ENCODE peak calls at places on chromosomes 1 and 21, in six cellular contexts. M is sigmoid colon, D is stomach, K is prostate gland, N is breast epithelium, Q is suprapubic skin. V is an unnamed sample.

GRCh38 chr21:35239811-35240219 is 190.7 kb upstream of the RUNX1 start:
- DNase-seq in M (no peak), D (no peak), K (no peak), N (no peak), Q (no peak), V (no peak)

GRCh38 chr1:232966663-232967062 is 16.3 kb downstream of the NTPCR start:
- DNase-seq in M (no peak), D (peak), K (no peak), N (no peak), Q (no peak), V (no peak)

GRCh38 chr1:171335964-171336363 is 22.0 kb downstream of the FMO4 start:
- DNase-seq in M (no peak), D (no peak), K (no peak), N (no peak), Q (no peak), V (no peak)

GRCh38 chr1:61742620-61743431 is 546 bp downstream of the PATJ start:
- DNase-seq in M (peak), D (peak), K (peak), N (no peak), Q (peak), V (peak)

GRCh38 chr1:217076902-217077301 is 353.7 kb upstream of the ESRRG start:
- DNase-seq in M (no peak), D (no peak), K (peak), N (no peak), Q (no peak), V (no peak)

GRCh38 chr1:8047686-8048522 is 21.8 kb upstream of the ERRFI1 start:
- DNase-seq in M (peak), D (no peak), K (no peak), N (no peak), Q (no peak), V (no peak)

GRCh38 chr1:116804736-116805135 is 50.5 kb downstream of the CD2 start:
- DNase-seq in M (no peak), D (no peak), K (no peak), N (no peak), Q (no peak), V (no peak)

GRCh38 chr1:44808063-44808937 is at the start of gene BTBD19:
- DNase-seq in M (peak), D (peak), K (no peak), N (peak), Q (peak), V (no peak)

GRCh38 chr1:39413902-39414528 is 77.4 kb upstream of the BMP8A start:
- DNase-seq in M (no peak), D (no peak), K (no peak), N (no peak), Q (no peak), V (no peak)

GRCh38 chr1:182211364-182211763 is 149.9 kb upstream of the ZNF648 start:
- DNase-seq in M (no peak), D (no peak), K (no peak), N (no peak), Q (no peak), V (no peak)

GRCh38 chr1:204102029-204102611 is 29.2 kb downstream of the SOX13 start:
- DNase-seq in M (no peak), D (no peak), K (no peak), N (no peak), Q (no peak), V (no peak)

GRCh38 chr1:45820797-45821196 is 17.4 kb downstream of the MAST2 start:
- DNase-seq in M (no peak), D (no peak), K (no peak), N (no peak), Q (no peak), V (no peak)

GRCh38 chr21:26659181-26659580 is 86.1 kb upstream of the CYYR1 start:
- DNase-seq in M (no peak), D (no peak), K (no peak), N (no peak), Q (no peak), V (no peak)

GRCh38 chr1:232335261-232335660 is 294.7 kb downstream of the SIPA1L2 start:
- DNase-seq in M (no peak), D (no peak), K (no peak), N (no peak), Q (no peak), V (no peak)

GRCh38 chr21:29105218-29105617 is 25.2 kb upstream of the MAP3K7CL start:
- DNase-seq in M (no peak), D (no peak), K (no peak), N (no peak), Q (no peak), V (no peak)

GRCh38 chr1:41102208-41102607 is 80.7 kb upstream of the SLFNL1 start:
- DNase-seq in M (peak), D (peak), K (peak), N (peak), Q (peak), V (no peak)

GRCh38 chr1:160258177-160258798 is 4.1 kb downstream of the DCAF8 start:
- DNase-seq in M (no peak), D (no peak), K (no peak), N (no peak), Q (no peak), V (no peak)

GRCh38 chr1:23931481-23931880 is 18.3 kb upstream of the CNR2 start:
- DNase-seq in M (no peak), D (no peak), K (no peak), N (no peak), Q (no peak), V (no peak)

GRCh38 chr1:17314491-17314971 is 6.5 kb downstream of the PADI4 start:
- DNase-seq in M (peak), D (no peak), K (no peak), N (no peak), Q (no peak), V (no peak)

GRCh38 chr1:91814448-91814847 is 71.5 kb downstream of the TGFBR3 start:
- DNase-seq in M (no peak), D (no peak), K (no peak), N (no peak), Q (no peak), V (no peak)

GRCh38 chr1:43668956-43669355 is 19.0 kb downstream of the KDM4A start:
- DNase-seq in M (no peak), D (no peak), K (no peak), N (no peak), Q (no peak), V (no peak)

GRCh38 chr1:178407662-178408061 is 89.1 kb downstream of the CLEC20A start:
- DNase-seq in M (no peak), D (no peak), K (no peak), N (no peak), Q (no peak), V (no peak)

GRCh38 chr1:7402548-7402850 is 368.6 kb upstream of the VAMP3 start:
- DNase-seq in M (no peak), D (no peak), K (peak), N (no peak), Q (peak), V (no peak)

GRCh38 chr1:21553116-21553926 is 44.1 kb downstream of the ALPL start:
- DNase-seq in M (no peak), D (no peak), K (no peak), N (no peak), Q (no peak), V (no peak)

GRCh38 chr1:81388435-81388834 is 412.3 kb upstream of the ADGRL2 start:
- DNase-seq in M (no peak), D (no peak), K (no peak), N (no peak), Q (no peak), V (no peak)

GRCh38 chr1:61004269-61005003 is 77.9 kb upstream of the NFIA start:
- DNase-seq in M (no peak), D (no peak), K (peak), N (no peak), Q (no peak), V (no peak)

GRCh38 chr1:219113261-219113660 is 60.4 kb upstream of the LYPLAL1 start:
- DNase-seq in M (no peak), D (no peak), K (no peak), N (no peak), Q (no peak), V (no peak)

GRCh38 chr1:169959696-169960095 is 66.0 kb upstream of the SCYL3 start:
- DNase-seq in M (no peak), D (no peak), K (no peak), N (no peak), Q (no peak), V (no peak)

GRCh38 chr1:159938221-159938852 is 7.1 kb downstream of the IGSF9 start:
- DNase-seq in M (no peak), D (no peak), K (no peak), N (no peak), Q (no peak), V (no peak)

GRCh38 chr1:102891868-102892625 is 216.3 kb downstream of the COL11A1 start:
- DNase-seq in M (no peak), D (no peak), K (no peak), N (no peak), Q (no peak), V (no peak)

GRCh38 chr1:207050428-207050767 is 610 bp downstream of the YOD1 start:
- DNase-seq in M (no peak), D (no peak), K (no peak), N (no peak), Q (no peak), V (no peak)

GRCh38 chr1:241387216-241387615 is 30.2 kb upstream of the RGS7 start:
- DNase-seq in M (no peak), D (no peak), K (no peak), N (no peak), Q (no peak), V (no peak)

GRCh38 chr1:150528196-150528595 is 12.6 kb downstream of the FALEC start:
- DNase-seq in M (no peak), D (no peak), K (no peak), N (no peak), Q (no peak), V (no peak)

GRCh38 chr1:248851390-248851789 is 7.5 kb downstream of the ZNF692 start:
- DNase-seq in M (no peak), D (no peak), K (no peak), N (no peak), Q (no peak), V (no peak)

GRCh38 chr1:225767591-225768540 is 9.8 kb upstream of the SRP9 start:
- DNase-seq in M (peak), D (peak), K (no peak), N (peak), Q (peak), V (no peak)
- TF ChIP-seq POLR2AphosphoS5 in M (no peak), D (peak), K (no peak), N (peak), Q (no peak), V (no peak)

GRCh38 chr1:110034040-110034450 is 379 bp upstream of the STRIP1 start:
- DNase-seq in M (no peak), D (no peak), K (no peak), N (no peak), Q (no peak), V (no peak)

GRCh38 chr1:110033421-110033820 is 1.0 kb upstream of the STRIP1 start:
- DNase-seq in M (no peak), D (no peak), K (no peak), N (no peak), Q (no peak), V (no peak)

GRCh38 chr1:110035236-110035752 is 870 bp downstream of the STRIP1 start:
- DNase-seq in M (no peak), D (no peak), K (no peak), N (no peak), Q (no peak), V (no peak)

GRCh38 chr1:110032327-110032726 is 2.1 kb upstream of the STRIP1 start:
- DNase-seq in M (no peak), D (no peak), K (no peak), N (no peak), Q (no peak), V (no peak)

DNA sequence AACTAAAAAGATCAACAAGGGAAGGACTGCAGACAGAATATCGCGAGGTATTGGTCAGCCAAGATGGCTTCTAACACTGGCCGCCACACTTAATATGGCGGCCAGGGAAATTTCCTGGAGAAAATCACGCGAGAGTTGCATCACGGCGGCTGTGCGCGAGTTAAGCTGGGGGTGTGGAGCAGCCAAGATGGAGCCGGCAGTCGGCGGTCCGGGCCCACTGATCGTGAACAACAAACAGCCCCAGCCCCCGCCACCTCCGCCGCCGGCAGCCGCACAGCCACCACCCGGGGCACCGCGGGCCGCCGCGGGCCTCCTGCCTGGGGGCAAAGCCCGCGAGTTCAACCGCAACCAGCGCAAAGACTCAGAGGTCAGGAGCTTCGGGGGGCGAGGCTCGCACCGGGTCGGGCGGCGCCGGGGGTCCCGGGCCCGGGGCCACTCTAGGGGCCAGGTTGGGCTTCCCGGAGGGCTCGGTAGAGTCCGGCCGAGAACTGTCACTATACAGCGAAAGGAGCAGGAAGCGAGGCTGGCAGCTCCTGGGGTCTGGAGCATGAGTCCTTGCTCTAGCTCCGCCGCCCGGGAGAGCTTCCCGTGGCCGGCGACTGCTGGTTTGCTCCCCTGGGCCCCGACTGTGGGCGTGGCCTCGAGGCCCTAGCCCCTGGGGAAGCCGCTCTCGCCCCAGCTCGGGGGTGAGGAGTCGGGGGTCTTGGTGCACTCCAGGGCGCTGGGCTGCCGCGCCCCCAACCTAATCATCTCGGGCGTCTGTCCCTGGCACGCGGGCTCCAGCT is at the start of gene STRIP1:
- DNase-seq in M (peak), D (peak), K (peak), N (peak), Q (peak), V (peak)
- TF ChIP-seq POLR2A in M (no peak), D (no peak), K (peak), N (peak), Q (no peak), V (peak)

GRCh38 chr1:173355281-173356031 is 121.7 kb upstream of the PRDX6 start:
- DNase-seq in M (no peak), D (no peak), K (no peak), N (no peak), Q (no peak), V (no peak)
- TF ChIP-seq POLR2AphosphoS5 in M (no peak), D (no peak), K (no peak), N (no peak), Q (no peak), V (no peak)

GRCh38 chr1:156751724-156752481 is 428 bp upstream of the HDGF start:
- DNase-seq in M (peak), D (peak), K (peak), N (peak), Q (peak), V (peak)
- TF ChIP-seq POLR2A in M (peak), D (no peak), K (no peak), N (no peak), Q (no peak), V (peak)

DNA sequence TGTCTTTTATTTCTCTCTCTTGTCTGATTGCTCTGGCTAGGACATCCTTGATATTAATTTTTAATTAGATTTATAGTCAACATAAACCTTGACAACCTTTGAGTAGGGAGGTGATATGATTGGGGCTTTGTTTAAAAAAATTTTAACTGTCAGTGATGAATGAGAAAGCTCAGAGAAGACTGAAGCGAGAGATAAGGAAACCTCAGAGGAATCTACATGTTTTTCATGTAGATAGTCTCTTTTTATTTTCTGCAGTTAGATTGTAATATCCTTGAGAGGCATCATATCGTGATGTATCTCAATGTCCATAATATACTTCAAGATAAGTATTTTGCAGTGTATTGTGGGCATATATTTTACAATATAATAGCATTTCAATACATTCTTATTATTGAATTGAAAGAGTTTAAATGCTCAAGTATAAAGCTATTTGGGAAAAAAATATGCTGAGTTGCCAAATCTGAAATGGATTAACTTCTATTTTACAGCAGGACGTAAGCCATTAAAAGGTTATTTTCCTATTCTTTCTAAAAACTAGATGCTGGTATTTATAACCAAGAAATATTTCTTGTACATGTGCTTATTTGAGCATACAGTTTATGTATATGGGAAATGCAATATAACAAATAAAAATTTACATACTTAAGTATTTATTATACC is 802.4 kb upstream of the ADGRL4 start:
- DNase-seq in M (no peak), D (no peak), K (no peak), N (no peak), Q (no peak), V (no peak)
- TF ChIP-seq POLR2AphosphoS5 in M (no peak), D (no peak), K (no peak), N (no peak), Q (no peak), V (no peak)

GRCh38 chr1:246318622-246319021 is 188.5 kb downstream of the SMYD3 start:
- DNase-seq in M (no peak), D (no peak), K (no peak), N (no peak), Q (no peak), V (no peak)

GRCh38 chr1:246320286-246320685 is 186.8 kb downstream of the SMYD3 start:
- DNase-seq in M (no peak), D (no peak), K (no peak), N (no peak), Q (no peak), V (no peak)

GRCh38 chr1:246319111-246319510 is 188.0 kb downstream of the SMYD3 start:
- DNase-seq in M (no peak), D (no peak), K (no peak), N (no peak), Q (no peak), V (no peak)

GRCh38 chr1:246317291-246317690 is 189.8 kb downstream of the SMYD3 start:
- DNase-seq in M (no peak), D (no peak), K (no peak), N (no peak), Q (no peak), V (no peak)

GRCh38 chr1:246317723-246318359 is 189.2 kb downstream of the SMYD3 start:
- DNase-seq in M (no peak), D (no peak), K (no peak), N (no peak), Q (no peak), V (no peak)
- TF ChIP-seq POLR2A in M (no peak), D (no peak), K (no peak), N (no peak), Q (no peak), V (no peak)

GRCh38 chr1:228360533-228361313 is 45.9 kb downstream of the TRIM11 start:
- DNase-seq in M (peak), D (no peak), K (no peak), N (no peak), Q (no peak), V (no peak)
- TF ChIP-seq POLR2AphosphoS5 in M (no peak), D (no peak), K (no peak), N (no peak), Q (no peak), V (no peak)